ENCODE peak calls at places on chromosome 15, in four cellular contexts. E, T, N and O are unnamed samples.
A peak's percentile ranks its signal among the peaks of the same experiment; 100 is the strongest.

GRCh38 chr15:96352594-96353377 is 22.3 kb downstream of the NR2F2 start:
- DNase-seq in E (no peak), N (peak; percentile 12), T (no peak), O (no peak)

GRCh38 chr15:29074045-29074444 is 188.3 kb downstream of the APBA2 start:
- DNase-seq in E (no peak), N (no peak), T (no peak), O (no peak)

GRCh38 chr15:60392601-60392985 is 5.2 kb downstream of the ANXA2 start:
- DNase-seq in N (no peak), E (peak; percentile 77), T (no peak), O (peak; percentile 44)

GRCh38 chr15:39124155-39124924 is 456.5 kb upstream of the THBS1 start:
- DNase-seq in T (no peak), N (no peak), E (peak; percentile 50), O (no peak)

GRCh38 chr15:34360298-34360697 is 6.7 kb downstream of the LPCAT4 start:
- DNase-seq in N (peak; percentile 36), T (no peak), E (no peak), O (no peak)

GRCh38 chr15:67382723-67383122 is 128.1 kb downstream of the IQCH start:
- DNase-seq in T (no peak), N (no peak), E (no peak), O (no peak)

GRCh38 chr15:88621789-88622604 is 857 bp downstream of the AEN start:
- DNase-seq in T (no peak), N (no peak), E (peak; percentile 76), O (no peak)

GRCh38 chr15:39156166-39156565 is 424.7 kb upstream of the THBS1 start:
- DNase-seq in E (no peak), T (no peak), N (no peak), O (no peak)

GRCh38 chr15:87419341-87419740 is 837.2 kb downstream of the NTRK3 start:
- DNase-seq in E (no peak), N (no peak), T (no peak), O (no peak)

GRCh38 chr15:87416591-87417257 is 839.8 kb downstream of the NTRK3 start:
- DNase-seq in E (no peak), N (no peak), T (no peak), O (no peak)

DNA sequence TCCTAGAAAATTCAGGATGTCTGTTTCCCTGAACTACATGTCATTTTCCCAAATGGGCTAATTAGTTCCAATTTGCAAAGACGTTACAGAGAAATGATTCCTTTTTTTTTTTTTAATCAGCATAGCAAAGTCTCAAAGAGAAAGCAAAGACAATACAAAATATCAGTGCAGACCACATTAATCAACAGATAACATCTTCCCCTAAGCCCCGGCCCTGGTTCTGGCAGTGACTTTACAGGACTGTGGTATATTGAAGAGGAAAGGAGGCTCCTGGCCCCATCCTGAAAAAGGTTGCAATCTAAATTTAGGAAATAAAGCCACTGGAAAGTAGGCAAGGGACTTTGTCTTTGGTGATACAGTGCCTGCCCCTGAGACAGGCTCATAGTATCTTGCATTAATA is 836.5 kb downstream of the NTRK3 start:
- DNase-seq in N (no peak), E (no peak), T (no peak), O (no peak)
- TF ChIP-seq TCF7 in N (no peak), E (no peak), T (no peak), O (no peak)

GRCh38 chr15:87609474-87609873 is 647.1 kb downstream of the NTRK3 start:
- DNase-seq in E (no peak), T (no peak), N (no peak), O (peak; percentile 33)
- TF ChIP-seq TCF7 in E (no peak), T (no peak), N (no peak), O (no peak)

DNA sequence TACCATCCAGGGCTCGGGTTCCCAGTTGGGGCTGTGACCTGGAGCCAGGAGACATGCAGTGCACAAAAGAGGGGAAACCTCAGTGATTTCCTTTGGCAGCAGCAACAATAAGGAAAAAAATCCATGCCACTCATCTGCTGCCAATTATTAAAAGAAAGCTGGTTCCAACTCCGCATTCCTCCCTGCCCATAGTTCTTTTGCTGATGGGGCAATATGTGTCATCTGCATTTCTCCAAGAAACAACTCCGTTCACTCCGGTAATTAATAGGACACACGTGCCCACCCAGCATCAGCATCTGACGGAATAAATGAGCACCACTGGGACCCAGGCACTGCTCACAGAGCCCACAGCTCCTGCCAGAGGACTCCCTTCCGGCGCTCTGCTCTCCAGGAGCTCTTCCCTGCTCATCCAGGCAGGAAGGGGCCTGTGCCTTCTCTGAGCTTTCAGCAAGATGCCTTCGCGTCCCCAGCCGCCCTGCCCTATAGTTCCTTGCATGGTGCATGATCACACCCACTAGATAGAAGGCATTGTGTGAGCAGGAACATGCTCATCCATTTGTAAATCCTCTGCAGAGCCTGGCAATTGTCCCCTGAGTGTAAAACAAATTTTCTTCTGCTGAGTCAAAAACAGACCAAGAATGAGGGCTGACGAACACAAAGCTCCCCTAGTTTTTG is 181.8 kb downstream of the MEGF11 start:
- DNase-seq in N (no peak), T (no peak), E (no peak), O (no peak)
- TF ChIP-seq TCF7 in N (no peak), T (no peak), E (no peak), O (no peak)

GRCh38 chr15:37934340-37934739 is at the start of gene TMCO5A:
- DNase-seq in T (no peak), N (no peak), E (no peak), O (no peak)

GRCh38 chr15:37932522-37932921 is 1.9 kb upstream of the TMCO5A start:
- DNase-seq in E (no peak), T (no peak), N (no peak), O (no peak)

GRCh38 chr15:37933685-37934084 is 755 bp upstream of the TMCO5A start:
- DNase-seq in E (no peak), N (no peak), T (no peak), O (no peak)

GRCh38 chr15:37931321-37931720 is 3.1 kb upstream of the TMCO5A start:
- DNase-seq in T (no peak), E (no peak), N (no peak), O (no peak)

GRCh38 chr15:37931868-37932267 is 2.6 kb upstream of the TMCO5A start:
- DNase-seq in E (no peak), N (no peak), T (no peak), O (no peak)
- TF ChIP-seq TCF7 in E (no peak), N (no peak), T (no peak), O (no peak)

GRCh38 chr15:51341366-51342248 is at the start of gene GLDN:
- DNase-seq in T (no peak), E (no peak), N (peak; percentile 68), O (no peak)
- TF ChIP-seq TCF7 in T (no peak), E (no peak), N (no peak), O (no peak)

DNA sequence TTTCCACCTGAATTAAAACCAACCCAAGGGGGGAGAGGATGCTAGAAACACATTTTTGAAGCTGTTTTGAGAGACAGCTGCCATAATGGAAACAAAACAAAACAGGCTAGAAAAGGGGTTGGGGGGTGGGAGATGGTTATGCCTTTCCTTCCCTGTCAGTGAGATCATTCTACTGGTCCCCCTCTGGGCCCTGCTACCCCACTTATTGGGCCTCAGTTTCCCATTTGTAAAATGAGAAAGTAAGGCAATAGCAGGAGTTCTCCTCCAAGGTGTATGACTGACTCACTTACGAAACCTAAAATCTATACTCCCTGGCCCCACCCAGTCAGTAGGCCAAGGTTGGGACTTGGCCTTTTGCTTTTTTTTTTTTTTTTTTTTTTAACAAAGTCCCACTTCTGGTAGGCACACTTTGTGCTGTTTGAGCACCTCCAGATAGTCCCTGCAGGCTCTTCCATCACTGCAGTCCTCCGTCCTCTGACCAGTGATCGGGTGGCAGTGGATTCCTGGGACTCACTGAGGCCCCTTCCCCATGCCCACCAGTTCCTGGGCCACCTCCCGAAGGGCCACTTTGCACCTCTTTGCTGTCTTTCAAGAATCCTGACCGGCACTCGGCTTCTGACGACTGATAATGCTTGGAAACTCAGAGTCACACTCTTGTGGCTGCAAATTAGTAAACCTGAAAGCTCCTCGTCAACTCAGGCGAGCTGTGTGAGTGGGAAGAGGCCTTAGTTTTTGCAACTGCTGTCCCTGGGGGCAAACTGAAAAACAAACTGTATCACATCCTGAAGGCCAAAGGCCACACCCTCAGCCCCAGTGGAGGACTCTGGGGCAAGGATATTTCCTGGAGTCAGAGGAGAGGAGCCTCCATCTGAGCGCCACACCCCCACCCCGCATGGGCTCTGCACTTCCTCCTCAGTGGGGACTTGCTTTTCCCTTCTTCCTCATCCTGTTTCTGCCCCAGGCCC is 6.7 kb upstream of the PSTPIP1 start:
- DNase-seq in N (peak; percentile 8), E (no peak), T (peak; percentile 90), O (peak; percentile 36)
- TF ChIP-seq TCF7 in N (no peak), E (no peak), T (no peak), O (no peak)